ENCODE peak calls at places on chromosomes 6 and 20, in seven cellular contexts. T, S, R, B, P, H and K are unnamed samples.

GRCh38 chr20:54950285-54950684 is 474.9 kb downstream of the DOK5 start:
- DNase-seq in T (no peak), S (no peak), R (no peak), B (no peak), P (no peak), H (no peak), K (no peak)

GRCh38 chr6:4008324-4009047 is 70.5 kb downstream of the FAM217A start:
- DNase-seq in T (no peak), S (peak; percentile 91), R (peak; percentile 92), B (peak; percentile 48), P (no peak), H (no peak), K (peak; percentile 44)

GRCh38 chr20:35008411-35009342 is 53.0 kb downstream of the MYH7B start:
- DNase-seq in T (no peak), S (no peak), R (no peak), B (no peak), P (no peak), H (peak; percentile 15), K (no peak)

GRCh38 chr6:56913276-56914138 is 41.4 kb upstream of the BEND6 start:
- DNase-seq in T (no peak), S (no peak), R (peak; percentile 39), B (no peak), P (no peak), H (no peak), K (no peak)

GRCh38 chr6:46655803-46656202 is 3.0 kb downstream of the SLC25A27 start:
- DNase-seq in T (no peak), S (peak; percentile 11), R (no peak), B (peak; percentile 86), P (no peak), H (peak; percentile 81), K (peak; percentile 77)

GRCh38 chr20:49661560-49662329 is 51.9 kb downstream of the B4GALT5 start:
- DNase-seq in T (no peak), S (no peak), R (no peak), B (no peak), P (no peak), H (no peak), K (peak; percentile 32)

GRCh38 chr6:130872250-130873095 is 45.3 kb downstream of the SMLR1 start:
- DNase-seq in T (peak; percentile 66), S (peak; percentile 61), R (peak; percentile 44), B (peak; percentile 78), P (no peak), H (peak; percentile 60), K (peak; percentile 87)

GRCh38 chr20:44017905-44018683 is 103.4 kb downstream of the TOX2 start:
- DNase-seq in T (no peak), S (peak; percentile 87), R (peak; percentile 93), B (no peak), P (no peak), H (no peak), K (no peak)

GRCh38 chr6:130099119-130099518 is 80.7 kb downstream of the L3MBTL3 start:
- DNase-seq in T (no peak), S (no peak), R (no peak), B (no peak), P (no peak), H (no peak), K (no peak)

GRCh38 chr6:109454483-109455160 is 950 bp downstream of the MICAL1 start:
- DNase-seq in T (no peak), S (peak; percentile 46), R (peak; percentile 28), B (no peak), P (no peak), H (no peak), K (peak; percentile 39)

GRCh38 chr6:166949533-166950442 is 6.6 kb downstream of the RNASET2 start:
- DNase-seq in T (no peak), S (no peak), R (no peak), B (peak; percentile 41), P (no peak), H (peak; percentile 74), K (peak; percentile 82)

GRCh38 chr6:52513464-52513863 is 63.4 kb downstream of the TRAM2 start:
- DNase-seq in T (no peak), S (no peak), R (no peak), B (peak; percentile 73), P (no peak), H (no peak), K (no peak)

GRCh38 chr6:141744194-141744925 is 388.4 kb upstream of the GJE1 start:
- DNase-seq in T (no peak), S (peak; percentile 21), R (peak; percentile 12), B (no peak), P (no peak), H (no peak), K (peak; percentile 19)

GRCh38 chr6:8743146-8743745 is 307.9 kb upstream of the SLC35B3 start:
- DNase-seq in T (no peak), S (no peak), R (no peak), B (no peak), P (no peak), H (no peak), K (no peak)

GRCh38 chr20:48523191-48523757 is 304.5 kb downstream of the PREX1 start:
- DNase-seq in T (peak; percentile 92), S (peak; percentile 37), R (peak; percentile 59), B (peak; percentile 88), P (no peak), H (peak; percentile 66), K (peak; percentile 83)

GRCh38 chr6:142943746-142944125 is 1.2 kb downstream of the HIVEP2 start:
- DNase-seq in T (peak; percentile 2), S (peak; percentile 62), R (peak; percentile 48), B (peak; percentile 41), P (no peak), H (no peak), K (peak; percentile 29)

GRCh38 chr20:59596690-59597089 is 7.7 kb upstream of the PHACTR3 start:
- DNase-seq in T (no peak), S (no peak), R (no peak), B (no peak), P (no peak), H (no peak), K (no peak)

GRCh38 chr6:104955491-104955890 is 1.4 kb upstream of the LIN28B start:
- DNase-seq in T (no peak), S (no peak), R (no peak), B (peak; percentile 88), P (no peak), H (peak; percentile 52), K (no peak)

GRCh38 chr20:2326046-2326445 is 30.2 kb downstream of the TGM3 start:
- DNase-seq in T (no peak), S (no peak), R (no peak), B (no peak), P (no peak), H (no peak), K (no peak)

GRCh38 chr20:3749689-3750639 is 17.5 kb downstream of the HSPA12B start:
- DNase-seq in T (peak; percentile 64), S (peak; percentile 41), R (no peak), B (peak; percentile 72), P (peak; percentile 46), H (peak; percentile 86), K (no peak)

GRCh38 chr6:14354919-14355572 is 237.5 kb downstream of the CD83 start:
- DNase-seq in T (no peak), S (peak; percentile 65), R (peak; percentile 88), B (no peak), P (no peak), H (no peak), K (peak; percentile 1)

GRCh38 chr6:38215651-38216319 is 396.3 kb downstream of the ZFAND3 start:
- DNase-seq in T (no peak), S (no peak), R (no peak), B (no peak), P (no peak), H (no peak), K (no peak)

GRCh38 chr20:48728042-48728837 is 99.6 kb downstream of the PREX1 start:
- DNase-seq in T (no peak), S (no peak), R (no peak), B (no peak), P (no peak), H (no peak), K (no peak)

DNA sequence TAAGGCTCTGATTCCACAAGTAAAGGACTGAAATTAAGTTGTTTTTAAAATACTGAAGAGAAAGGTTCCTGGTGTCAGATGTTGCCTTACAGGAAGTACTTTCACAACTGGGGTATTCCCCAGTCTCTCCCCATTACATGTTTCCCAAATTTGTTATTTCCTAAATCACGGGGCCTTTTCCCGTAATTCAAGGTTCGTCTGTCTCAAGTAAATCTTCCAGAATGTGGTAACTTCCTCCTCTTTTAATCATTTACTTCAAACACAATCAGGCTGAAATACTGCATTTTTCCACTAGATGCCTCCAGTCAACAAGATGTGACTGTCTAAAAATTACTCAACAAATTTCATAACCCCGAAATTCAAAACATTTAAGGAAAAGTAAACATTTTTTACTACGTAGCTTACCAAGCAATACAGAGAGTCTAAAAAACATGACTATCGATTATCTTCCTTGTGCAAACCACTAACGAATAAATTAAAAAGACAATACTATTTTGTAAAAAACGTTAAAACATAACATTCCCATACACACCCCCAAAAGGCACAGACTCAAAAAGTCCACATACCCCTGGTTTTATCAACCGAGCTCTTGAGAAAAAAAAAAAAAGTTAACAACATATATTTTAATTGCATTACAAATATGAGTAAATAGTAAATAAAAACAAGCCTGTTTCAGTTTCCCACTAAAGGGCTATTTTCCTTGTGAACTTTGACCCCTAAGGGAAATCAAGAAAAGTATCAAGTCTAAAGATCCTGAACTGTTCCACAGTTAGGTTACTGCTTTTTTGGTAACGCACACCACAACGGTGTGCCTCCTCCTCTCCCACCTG is 1.7 kb downstream of the SOD2 start:
- DNase-seq in T (no peak), S (peak; percentile 97), R (peak; percentile 92), B (peak; percentile 58), P (no peak), H (no peak), K (peak; percentile 91)
- H3K9ac ChIP-seq in T (no peak overlapping the region), S (peak overlapping the region; percentile 94), R (peak overlapping the region; percentile 78), B (peak overlapping the region; percentile 65), P (no peak overlapping the region), H (no peak overlapping the region), K (no peak overlapping the region)

GRCh38 chr6:110951986-110952794 is 6.3 kb upstream of the GTF3C6 start:
- DNase-seq in T (no peak), S (peak; percentile 53), R (peak; percentile 47), B (peak; percentile 16), P (no peak), H (no peak), K (peak; percentile 58)
- H2BK120ac ChIP-seq in T (no peak overlapping the region), S (no peak overlapping the region), R (peak overlapping the region; percentile 43), B (no peak overlapping the region), P (no peak overlapping the region), H (no peak overlapping the region), K (no peak overlapping the region)

GRCh38 chr20:31587545-31588389 is 17.3 kb upstream of the ID1 start:
- DNase-seq in T (no peak), S (peak; percentile 72), R (no peak), B (no peak), P (no peak), H (peak; percentile 55), K (peak; percentile 88)
- H3K4me2 ChIP-seq in T (peak overlapping the region; percentile 99), S (peak overlapping the region; percentile 89), R (peak overlapping the region; percentile 96), B (peak overlapping the region; percentile 46), P (peak overlapping the region; percentile 51), H (peak overlapping the region; percentile 64), K (peak overlapping the region; percentile 55)

DNA sequence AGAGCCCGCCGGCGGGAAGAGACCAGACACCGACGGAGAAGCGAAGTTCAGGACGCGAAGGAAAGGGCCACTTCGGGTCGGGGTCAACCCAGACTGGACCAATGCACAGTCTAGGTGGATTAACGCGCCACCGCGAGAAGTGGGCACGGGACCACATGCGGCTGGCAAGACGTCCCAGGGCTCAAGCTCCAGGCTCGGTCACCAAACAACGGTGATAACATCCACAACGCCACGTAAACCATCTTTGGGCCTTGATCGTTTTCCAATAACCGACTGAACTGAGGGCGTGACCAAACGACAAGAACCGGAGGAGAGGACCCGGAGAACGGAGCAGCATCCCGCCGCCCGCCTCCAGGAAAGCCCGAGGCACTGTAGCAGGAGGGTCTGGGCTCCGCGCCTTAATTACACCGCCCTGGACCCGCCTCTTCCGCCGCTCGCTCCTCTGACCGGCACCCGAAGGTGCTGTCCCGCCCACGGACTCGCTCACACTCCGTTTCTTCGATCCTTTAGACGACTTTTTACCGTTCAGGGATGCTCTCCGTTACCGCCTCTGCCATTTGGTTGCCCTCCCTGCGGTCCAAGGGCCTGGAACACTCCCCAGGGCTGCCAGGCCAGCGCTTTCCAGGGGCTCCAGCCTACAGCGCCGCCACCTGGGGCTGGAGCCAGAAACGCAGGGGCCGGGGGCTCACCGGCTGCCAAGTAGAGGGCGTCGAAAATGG is 44.1 kb downstream of the DPPA5 start:
- DNase-seq in T (peak; percentile 50), S (peak; percentile 78), R (peak; percentile 52), B (peak; percentile 68), P (no peak), H (peak; percentile 68), K (peak; percentile 11)
- H3K9ac ChIP-seq in T (peak overlapping the region; percentile 89), S (peak overlapping the region; percentile 94), R (peak overlapping the region; percentile 72), B (peak overlapping the region; percentile 90), P (no peak overlapping the region), H (peak overlapping the region; percentile 69), K (peak overlapping the region; percentile 70)